ENCODE peak calls at places on chromosome 22, in four cellular contexts. Q is EH, B is M059J, F is dermis blood vessel endothelial cell. R is an unnamed sample.

GRCh38 chr22:37010976-37011375 is 8.3 kb downstream of the TST start:
- DNase-seq in F (no peak), B (no peak), Q (no peak), R (no peak)

GRCh38 chr22:29469755-29470154 is 10.3 kb upstream of the NEFH start:
- DNase-seq in B (no peak), Q (no peak), F (no peak), R (no peak)

GRCh38 chr22:49623715-49624114 is 204.0 kb downstream of the BRD1 start:
- DNase-seq in Q (no peak), F (no peak), B (no peak), R (no peak)

GRCh38 chr22:35627267-35628041 is 10.3 kb upstream of the MB start:
- DNase-seq in B (peak), Q (peak), F (peak), R (peak)

GRCh38 chr22:31647516-31647915 is 14.5 kb downstream of the PISD start:
- DNase-seq in F (peak), B (peak), Q (peak), R (peak)

GRCh38 chr22:41512421-41513194 is 31.7 kb downstream of the POLR3H start:
- DNase-seq in B (peak), Q (peak), F (peak), R (peak)

GRCh38 chr22:33529424-33530113 is 390.7 kb downstream of the LARGE1 start:
- DNase-seq in Q (peak), B (peak), F (peak), R (no peak)

GRCh38 chr22:17107547-17107810 is 13.7 kb downstream of the TMEM121B start:
- DNase-seq in F (no peak), B (no peak), Q (no peak), R (no peak)

GRCh38 chr22:45996241-45997076 is 19.5 kb upstream of the WNT7B start:
- DNase-seq in F (peak), B (peak), Q (peak), R (peak)

GRCh38 chr22:43886231-43886630 is 5.6 kb downstream of the PNPLA5 start:
- DNase-seq in F (no peak), B (no peak), Q (no peak), R (no peak)

GRCh38 chr22:37340331-37341262 is 58.3 kb downstream of the CYTH4 start:
- DNase-seq in F (no peak), Q (no peak), B (no peak), R (no peak)

GRCh38 chr22:19632671-19633148 is 81.6 kb upstream of the SEPTIN5 start:
- DNase-seq in F (no peak), B (no peak), Q (peak), R (peak)

GRCh38 chr22:23657712-23658111 is 25.6 kb upstream of the DRICH1 start:
- DNase-seq in F (peak), Q (no peak), B (no peak), R (no peak)

GRCh38 chr22:28801845-28802594 is 1.7 kb upstream of the XBP1 start:
- DNase-seq in Q (peak), F (peak), B (no peak), R (no peak)

GRCh38 chr22:20777420-20778177 is 3.7 kb downstream of the SERPIND1 start:
- DNase-seq in Q (peak), B (peak), F (peak), R (peak)

GRCh38 chr22:47446331-47446730 is 683.9 kb downstream of the TBC1D22A start:
- DNase-seq in Q (no peak), B (no peak), F (no peak), R (no peak)

GRCh38 chr22:28344893-28345292 is 334.7 kb downstream of the TTC28 start:
- DNase-seq in F (no peak), B (peak), Q (peak), R (peak)

GRCh38 chr22:19747574-19747973 is 13.0 kb upstream of the TBX1 start:
- DNase-seq in Q (no peak), F (no peak), B (no peak), R (no peak)

GRCh38 chr22:35930933-35931332 is 97.7 kb downstream of the RBFOX2 start:
- DNase-seq in F (peak), B (peak), Q (peak), R (peak)

GRCh38 chr22:48258108-48258705 is 1495.8 kb downstream of the TBC1D22A start:
- DNase-seq in Q (no peak), B (no peak), F (no peak), R (no peak)

GRCh38 chr22:48900626-48901025 is 927.0 kb downstream of the BRD1 start:
- DNase-seq in B (no peak), Q (no peak), F (no peak), R (no peak)

GRCh38 chr22:24876700-24877099 is 69.8 kb downstream of the LHFPL7 start:
- DNase-seq in Q (no peak), B (no peak), F (no peak), R (no peak)

GRCh38 chr22:48658246-48658645 is 1169.4 kb downstream of the BRD1 start:
- DNase-seq in F (no peak), Q (no peak), B (no peak), R (no peak)

GRCh38 chr22:49933236-49933921 is 14.9 kb downstream of the CRELD2 start:
- DNase-seq in F (no peak), B (no peak), Q (no peak), R (no peak)

GRCh38 chr22:34931026-34931425 is 134.9 kb upstream of the ISX start:
- DNase-seq in Q (no peak), B (no peak), F (no peak), R (no peak)

GRCh38 chr22:16131918-16132317 is 442.1 kb downstream of the POTEH start:
- DNase-seq in B (no peak), Q (no peak), F (no peak), R (no peak)

GRCh38 chr22:47933891-47934290 is 1171.4 kb downstream of the TBC1D22A start:
- DNase-seq in B (no peak), F (no peak), Q (no peak), R (no peak)

GRCh38 chr22:28075260-28075981 is 156.4 kb upstream of the PITPNB start:
- DNase-seq in B (peak), F (peak), Q (peak), R (peak)

GRCh38 chr22:36701941-36702640 is 1.5 kb downstream of the CACNG2 start:
- DNase-seq in F (no peak), Q (no peak), B (no peak), R (no peak)

GRCh38 chr22:28018461-28018927 is 99.4 kb upstream of the PITPNB start:
- DNase-seq in B (no peak), Q (no peak), F (no peak), R (no peak)

GRCh38 chr22:29799217-29799680 is 32.1 kb downstream of the UQCR10 start:
- DNase-seq in F (peak), Q (peak), B (peak), R (peak)

GRCh38 chr22:25069758-25070461 is 117.4 kb downstream of the KIAA1671 start:
- DNase-seq in F (no peak), Q (no peak), B (no peak), R (no peak)

GRCh38 chr22:43889366-43890253 is 2.2 kb downstream of the PNPLA5 start:
- DNase-seq in F (no peak), B (peak), Q (peak), R (peak)